ENCODE peak calls at places on chromosomes 3 and 15, in five cellular contexts. E is GM23338, Y is neural progenitor cell, I is GM23248, V is HCT116. X is an unnamed sample.

GRCh38 chr15:28984421-28985375 is 98.9 kb downstream of the APBA2 start:
- DNase-seq in Y (peak), V (no peak), E (no peak), I (peak), X (no peak)

GRCh38 chr15:70922119-70922518 is 29.5 kb downstream of the LRRC49 start:
- DNase-seq in E (no peak), Y (no peak), I (no peak), V (no peak), X (no peak)

GRCh38 chr3:52782412-52783210 is 5.2 kb downstream of the ITIH1 start:
- DNase-seq in E (no peak), V (no peak), I (no peak), Y (no peak), X (no peak)

GRCh38 chr15:82312611-82313349 is 36.5 kb downstream of the GOLGA6L10 start:
- DNase-seq in V (no peak), I (peak), E (no peak), Y (no peak), X (no peak)

GRCh38 chr15:40263036-40263754 is 19.7 kb downstream of the ANKRD63 start:
- DNase-seq in E (no peak), V (no peak), I (peak), Y (no peak), X (no peak)

GRCh38 chr3:10309736-10310135 is 11.2 kb downstream of the SEC13 start:
- DNase-seq in Y (no peak), V (no peak), E (no peak), I (no peak), X (no peak)

GRCh38 chr3:150635076-150635475 is 32.0 kb downstream of the SELENOT start:
- DNase-seq in E (no peak), Y (peak), V (no peak), I (no peak), X (no peak)

GRCh38 chr3:139281512-139282196 is 62.2 kb upstream of the MRPS22 start:
- DNase-seq in I (peak), Y (no peak), V (no peak), E (no peak), X (no peak)

GRCh38 chr15:39598186-39598850 is 17.4 kb downstream of the THBS1 start:
- DNase-seq in V (no peak), E (no peak), Y (no peak), I (peak), X (no peak)

GRCh38 chr3:42090973-42091731 is at the start of gene TRAK1:
- DNase-seq in Y (no peak), E (peak), I (peak), V (no peak), X (no peak)

GRCh38 chr3:141915016-141915415 is 38.6 kb downstream of the ATP1B3 start:
- DNase-seq in Y (no peak), I (peak), V (no peak), E (no peak), X (no peak)

GRCh38 chr3:187922704-187923393 is 177.6 kb upstream of the BCL6 start:
- DNase-seq in E (no peak), I (peak), Y (no peak), V (no peak), X (no peak)

GRCh38 chr3:113454057-113454456 is 12.8 kb upstream of the CFAP44 start:
- DNase-seq in I (no peak), E (no peak), V (no peak), Y (no peak), X (no peak)

GRCh38 chr3:50167069-50167781 is 12.1 kb downstream of the SEMA3F start:
- DNase-seq in E (no peak), V (no peak), Y (peak), I (no peak), X (no peak)

GRCh38 chr3:164927728-164928127 is 150.6 kb downstream of the SI start:
- DNase-seq in E (no peak), I (no peak), V (no peak), Y (no peak), X (no peak)

GRCh38 chr15:73870700-73871408 is 2.5 kb upstream of the TBC1D21 start:
- DNase-seq in Y (no peak), E (peak), V (no peak), I (peak), X (no peak)

GRCh38 chr3:57911588-57911987 is 96.6 kb upstream of the FLNB start:
- DNase-seq in V (no peak), Y (no peak), I (peak), E (no peak), X (no peak)

GRCh38 chr15:74387988-74388955 is 20.8 kb upstream of the CYP11A1 start:
- DNase-seq in V (no peak), E (peak), I (no peak), Y (peak), X (no peak)

GRCh38 chr3:24523195-24523594 is 28.5 kb upstream of the THRB start:
- DNase-seq in Y (no peak), E (no peak), V (no peak), I (no peak), X (no peak)

GRCh38 chr3:117666316-117666715 is 956.7 kb downstream of the TUSC7 start:
- DNase-seq in E (no peak), I (no peak), Y (peak), V (no peak), X (no peak)

GRCh38 chr3:151863611-151864010 is 9.8 kb upstream of the SUCNR1 start:
- DNase-seq in I (peak), V (no peak), Y (no peak), E (no peak), X (no peak)

GRCh38 chr3:120147072-120147871 is 53.0 kb upstream of the GSK3B start:
- DNase-seq in V (no peak), I (no peak), E (peak), Y (peak), X (peak)

GRCh38 chr15:90860450-90860849 is 7.9 kb upstream of the FURIN start:
- DNase-seq in E (no peak), Y (no peak), I (no peak), V (peak), X (no peak)

GRCh38 chr3:197555281-197556261 is at the start of gene BDH1:
- DNase-seq in V (no peak), E (peak), Y (peak), I (peak), X (peak)

GRCh38 chr3:52062499-52062898 is 6.1 kb upstream of the DUSP7 start:
- DNase-seq in I (peak), Y (no peak), V (peak), E (no peak), X (no peak)

GRCh38 chr15:37682304-37682703 is 252.1 kb upstream of the TMCO5A start:
- DNase-seq in I (peak), E (peak), Y (peak), V (peak), X (no peak)

GRCh38 chr3:128278761-128279593 is 125.7 kb downstream of the EEFSEC start:
- DNase-seq in Y (peak), I (peak), V (no peak), E (peak), X (no peak)

GRCh38 chr3:45033799-45034198 is 7.7 kb downstream of the CLEC3B start:
- DNase-seq in V (no peak), Y (no peak), I (no peak), E (no peak), X (no peak)

GRCh38 chr3:54830658-54831057 is 97.2 kb downstream of the LRTM1 start:
- DNase-seq in I (peak), Y (peak), E (peak), V (peak), X (peak)

GRCh38 chr15:22224241-22224671 is 143.9 kb downstream of the OR4M2 start:
- DNase-seq in I (no peak), E (no peak), Y (no peak), V (no peak), X (peak)

GRCh38 chr3:160444411-160444810 is 5.2 kb downstream of the TRIM59 start:
- DNase-seq in I (no peak), E (peak), V (no peak), Y (no peak), X (no peak)

GRCh38 chr3:178140491-178140890 is 395.7 kb upstream of the KCNMB2 start:
- DNase-seq in V (no peak), I (peak), E (no peak), Y (no peak), X (no peak)

GRCh38 chr15:59366368-59367021 is 6.2 kb downstream of the MYO1E start:
- DNase-seq in I (peak), Y (no peak), E (no peak), V (no peak), X (no peak)

GRCh38 chr3:100103558-100104441 is 10.5 kb downstream of the FILIP1L start:
- DNase-seq in E (no peak), I (peak), Y (no peak), V (no peak), X (peak)

GRCh38 chr3:82100378-82100777 is 338.9 kb upstream of the GBE1 start:
- DNase-seq in E (peak), Y (peak), I (no peak), V (no peak), X (no peak)

GRCh38 chr15:71337197-71337845 is 222.1 kb downstream of the THSD4 start:
- DNase-seq in I (no peak), V (peak), E (peak), Y (no peak), X (no peak)

GRCh38 chr3:168250415-168250861 is 154.7 kb upstream of the GOLIM4 start:
- DNase-seq in Y (peak), I (peak), V (no peak), E (no peak), X (peak)

GRCh38 chr3:13282528-13282985 is 137.6 kb downstream of the NUP210 start:
- DNase-seq in I (peak), V (no peak), E (peak), Y (peak), X (peak)

DNA sequence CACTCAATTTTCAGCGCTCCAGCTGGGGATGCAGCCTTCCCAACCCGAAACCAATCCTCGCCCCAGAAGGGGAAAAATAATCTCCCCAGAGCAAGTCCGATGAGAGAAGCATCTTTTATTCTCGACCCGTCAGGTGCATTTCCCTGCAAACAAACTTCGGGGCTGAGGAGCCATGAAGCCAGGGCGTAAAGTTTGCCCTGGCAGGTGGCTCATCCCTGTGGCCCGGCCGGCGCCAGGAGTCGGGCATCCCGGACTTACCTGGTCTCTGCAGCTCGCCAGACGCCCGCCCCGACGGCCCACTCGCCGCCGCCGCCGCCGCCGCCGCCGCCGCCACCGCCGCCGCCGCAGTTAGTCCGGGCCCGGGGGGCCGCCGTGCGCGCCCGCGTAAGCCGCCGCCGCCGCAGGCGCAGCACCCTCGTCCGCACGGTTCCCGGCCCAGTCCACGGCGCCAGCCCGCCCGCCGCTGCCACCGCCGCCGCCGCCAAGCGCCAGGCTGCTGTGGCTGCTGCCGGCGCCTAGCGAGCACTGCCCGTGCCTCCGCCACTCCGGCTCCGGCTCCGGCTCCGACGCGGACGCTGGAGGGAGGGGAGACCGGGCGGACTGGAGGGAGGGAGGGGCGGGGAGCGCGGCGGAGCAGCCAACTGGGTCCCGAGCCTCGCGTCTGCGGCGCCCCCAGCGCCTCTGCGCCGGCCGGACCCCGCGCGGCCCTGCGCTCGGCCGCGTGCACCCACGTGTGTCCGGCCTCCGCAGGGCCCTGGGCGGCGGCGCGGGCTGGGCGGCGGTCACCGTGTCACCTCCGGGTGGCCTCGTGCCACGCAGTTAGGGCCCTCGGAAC is at the start of gene CNTN3:
- DNase-seq in Y (peak), I (peak), V (no peak), E (peak), X (no peak)
- TF ChIP-seq EZH2 in Y (peak), I (no peak), V (no peak), E (no peak), X (no peak)

GRCh38 chr3:195096484-195097330 is 174.3 kb downstream of the XXYLT1 start:
- DNase-seq in Y (no peak), V (no peak), E (no peak), I (no peak), X (no peak)

GRCh38 chr3:195096053-195096452 is 174.9 kb downstream of the XXYLT1 start:
- DNase-seq in E (no peak), V (no peak), Y (no peak), I (no peak), X (no peak)

GRCh38 chr3:195095035-195095703 is 175.8 kb downstream of the XXYLT1 start:
- DNase-seq in Y (no peak), E (no peak), I (no peak), V (no peak), X (no peak)

GRCh38 chr3:195094211-195094921 is 176.6 kb downstream of the XXYLT1 start:
- DNase-seq in V (no peak), E (peak), I (no peak), Y (no peak), X (no peak)

DNA sequence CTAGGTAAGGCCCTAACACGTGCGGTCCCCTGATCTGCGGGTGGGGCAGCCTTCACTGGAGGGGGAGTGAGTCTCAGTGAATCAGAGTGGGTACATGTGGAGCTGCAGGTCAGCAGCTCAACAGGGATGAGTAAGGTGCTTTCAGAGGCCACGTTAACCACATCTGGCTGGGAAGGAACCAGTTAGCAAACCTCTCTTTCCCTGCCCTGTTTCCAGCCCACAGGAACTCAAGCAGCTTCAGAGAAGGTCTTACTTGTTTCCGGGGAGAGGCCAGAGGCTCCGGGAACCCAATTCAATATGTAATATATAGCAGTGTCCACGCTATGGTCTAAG is 175.3 kb downstream of the XXYLT1 start:
- DNase-seq in I (peak), Y (no peak), V (no peak), E (no peak), X (no peak)
- TF ChIP-seq EZH2phosphoT487 in I (no peak), Y (no peak), V (no peak), E (no peak), X (no peak)

DNA sequence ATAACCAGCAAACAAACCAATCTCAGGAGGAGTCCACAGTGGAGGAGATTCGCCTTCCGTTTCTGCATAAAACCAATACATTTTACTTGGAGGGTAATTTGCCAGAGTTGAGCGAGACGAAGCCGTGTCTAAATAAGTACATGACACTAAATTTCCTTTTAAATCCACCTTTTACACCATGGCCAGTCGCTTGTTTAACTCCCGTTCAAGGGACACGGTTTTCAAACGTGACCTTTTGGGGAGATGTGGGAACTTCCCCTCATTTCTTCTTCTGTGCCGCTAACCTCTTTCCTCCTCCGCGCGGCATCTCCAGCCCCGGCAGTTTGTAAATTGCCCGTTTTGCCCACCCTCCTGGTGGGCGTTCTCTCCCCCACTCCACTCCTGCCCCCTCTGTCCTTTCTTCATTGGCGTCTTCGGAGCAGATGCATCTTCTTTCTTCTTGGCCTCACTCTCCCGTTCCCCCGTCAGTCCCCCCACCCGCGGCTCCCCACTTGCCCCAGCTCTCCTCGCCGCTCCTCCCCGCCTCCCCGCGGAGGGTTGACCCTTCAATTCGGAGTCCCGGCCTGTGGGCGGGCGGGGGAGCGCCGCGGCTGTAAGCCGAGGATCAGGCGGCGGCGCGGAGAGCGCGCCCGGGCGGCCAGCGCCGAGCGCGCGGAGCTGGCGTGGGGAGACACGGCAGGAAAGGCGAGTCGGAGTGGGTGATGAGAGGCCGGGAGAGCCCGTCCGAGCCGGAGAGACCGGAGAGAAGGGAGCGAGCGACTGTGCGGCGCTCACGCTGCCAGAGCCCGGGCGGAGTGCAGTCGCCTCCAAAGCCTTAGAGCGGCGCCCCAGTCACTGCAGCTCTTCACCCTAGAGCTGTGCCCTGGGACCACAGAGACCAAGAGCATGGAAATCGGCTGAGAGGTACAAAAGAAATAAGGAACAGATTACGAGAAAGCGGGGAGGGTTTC is at the start of gene NLGN1:
- DNase-seq in I (peak), V (no peak), Y (peak), E (peak), X (peak)
- TF ChIP-seq EZH2 in I (no peak), V (no peak), Y (peak), E (no peak), X (no peak)

GRCh38 chr3:111577798-111578685 is 17.1 kb downstream of the ZBED2 start:
- DNase-seq in V (peak), Y (peak), E (peak), I (peak), X (peak)
- TF ChIP-seq EZH2phosphoT487 in V (no peak), Y (no peak), E (no peak), I (no peak), X (no peak)

GRCh38 chr3:110940074-110940473 is 131.5 kb upstream of the NECTIN3 start:
- DNase-seq in V (no peak), I (no peak), E (no peak), Y (no peak), X (no peak)

GRCh38 chr3:110946810-110947209 is 124.8 kb upstream of the NECTIN3 start:
- DNase-seq in I (no peak), V (no peak), E (no peak), Y (no peak), X (no peak)

GRCh38 chr3:110944782-110945181 is 126.8 kb upstream of the NECTIN3 start:
- DNase-seq in E (no peak), V (no peak), Y (no peak), I (no peak), X (no peak)
- TF ChIP-seq EZH2 in E (no peak), V (no peak), Y (no peak), I (no peak), X (no peak)

GRCh38 chr15:64092864-64093626 is 593 bp downstream of the CIAO2A start:
- DNase-seq in E (peak), Y (peak), I (peak), V (no peak), X (peak)
- TF ChIP-seq EZH2phosphoT487 in E (no peak), Y (no peak), I (no peak), V (no peak), X (no peak)

X was measured in MM.1S.